ENCODE peak calls at places on chromosomes 4 and X, in ten cellular contexts. W, Y, E, L, T, B, V, P, H and F are unnamed samples.

GRCh38 chr4:13535118-13535517 is 9.2 kb downstream of the NKX3-2 start:
- DNase-seq in E (no peak), W (no peak), T (no peak), H (peak; percentile 15), V (peak; percentile 38), P (no peak), Y (no peak), B (peak; percentile 53), L (no peak), F (no peak)

GRCh38 chr4:184191267-184191666 is 26.4 kb downstream of the ENPP6 start:
- DNase-seq in W (no peak), L (no peak), B (no peak), T (no peak), Y (no peak), H (no peak), V (no peak), E (no peak), P (no peak), F (no peak)

GRCh38 chr4:3291411-3291968 is 1.3 kb upstream of the RGS12 start:
- DNase-seq in H (peak; percentile 87), T (no peak), P (no peak), Y (peak; percentile 32), L (no peak), B (no peak), V (peak; percentile 70), W (no peak), E (peak; percentile 32), F (no peak)

GRCh38 chr4:94507708-94508107 is 56.0 kb downstream of the PDLIM5 start:
- DNase-seq in V (no peak), Y (peak; percentile 91), B (no peak), E (peak; percentile 30), P (peak; percentile 84), L (peak; percentile 83), H (no peak), W (peak; percentile 92), T (peak; percentile 91), F (no peak)

GRCh38 chrX:134542485-134542884 is 82.5 kb downstream of the HPRT1 start:
- DNase-seq in W (peak; percentile 61), Y (peak; percentile 76), H (no peak), E (no peak), T (peak; percentile 80), P (peak; percentile 32), B (peak; percentile 63), V (peak; percentile 46), L (peak; percentile 71), F (no peak)

GRCh38 chrX:53992589-53992988 is 51.7 kb downstream of the PHF8 start:
- DNase-seq in E (no peak), Y (peak; percentile 34), T (no peak), H (no peak), W (no peak), V (no peak), P (no peak), L (no peak), B (no peak), F (no peak)

GRCh38 chrX:134171661-134172587 is 65.1 kb upstream of the CCDC160 start:
- DNase-seq in V (peak; percentile 66), E (peak; percentile 75), Y (no peak), H (peak; percentile 58), P (no peak), W (no peak), B (peak; percentile 74), L (no peak), T (peak; percentile 20), F (peak; percentile 27)

GRCh38 chr4:171668403-171668802 is 144.8 kb upstream of the GALNTL6 start:
- DNase-seq in Y (no peak), T (no peak), V (no peak), E (no peak), P (no peak), L (no peak), H (no peak), B (no peak), W (no peak), F (no peak)

GRCh38 chrX:133473451-133473850 is 58.2 kb upstream of the GPC4 start:
- DNase-seq in B (no peak), Y (peak; percentile 5), V (no peak), H (no peak), P (no peak), L (no peak), E (no peak), W (no peak), T (no peak), F (no peak)

GRCh38 chr4:82525287-82525898 is 36.4 kb downstream of the TMEM150C start:
- DNase-seq in H (no peak), P (no peak), E (no peak), B (no peak), V (no peak), Y (no peak), T (no peak), W (no peak), L (no peak), F (no peak)

GRCh38 chrX:45743081-45743533 is 542.4 kb upstream of the DIPK2B start:
- DNase-seq in Y (peak; percentile 71), E (no peak), L (peak; percentile 72), B (peak; percentile 56), P (peak; percentile 78), T (peak; percentile 42), W (no peak), V (peak; percentile 39), H (no peak), F (no peak)

GRCh38 chr4:32025840-32026459 is 1305.8 kb downstream of the PCDH7 start:
- DNase-seq in Y (peak; percentile 69), P (no peak), L (peak; percentile 55), W (peak; percentile 30), H (no peak), V (peak; percentile 20), T (peak; percentile 3), E (peak; percentile 82), B (peak; percentile 57), F (no peak)

GRCh38 chr4:83644677-83645639 is 109.0 kb downstream of the GPAT3 start:
- DNase-seq in Y (peak; percentile 72), E (peak; percentile 63), W (peak; percentile 80), B (peak; percentile 59), H (no peak), V (peak; percentile 78), L (peak; percentile 71), T (peak; percentile 76), P (peak; percentile 38), F (peak; percentile 44)

GRCh38 chrX:155577682-155578081 is 35.1 kb downstream of the TMLHE start:
- DNase-seq in E (no peak), L (no peak), V (peak; percentile 25), H (no peak), B (peak; percentile 55), P (no peak), T (no peak), W (no peak), Y (no peak), F (no peak)

GRCh38 chrX:46882266-46882665 is 30.0 kb upstream of the JADE3 start:
- DNase-seq in V (peak; percentile 47), Y (no peak), T (no peak), W (no peak), H (no peak), L (no peak), P (no peak), B (peak; percentile 49), E (peak; percentile 7), F (no peak)

GRCh38 chr4:122666527-122667245 is 45.8 kb upstream of the IL21 start:
- DNase-seq in T (peak; percentile 97), L (peak; percentile 95), H (no peak), W (peak; percentile 96), Y (peak; percentile 88), P (peak; percentile 92), E (no peak), V (no peak), B (no peak), F (no peak)

GRCh38 chr4:183636923-183637322 is 22.1 kb downstream of the RWDD4 start:
- DNase-seq in L (peak; percentile 55), W (peak; percentile 81), V (peak; percentile 29), B (no peak), P (no peak), E (no peak), Y (peak; percentile 47), T (peak; percentile 36), H (no peak), F (no peak)

GRCh38 chrX:153450114-153450948 is 4.5 kb upstream of the TREX2 start:
- DNase-seq in B (no peak), L (no peak), V (no peak), E (no peak), Y (no peak), W (no peak), H (no peak), T (no peak), P (no peak), F (no peak)
- TF ChIP-seq CTCF in B (no peak), L (no peak), V (no peak), E (no peak), Y (no peak), W (no peak), H (no peak), T (no peak), P (no peak), F (no peak)

GRCh38 chr4:149690726-149691125 is 124.9 kb downstream of the IQCM start:
- DNase-seq in B (peak; percentile 49), E (no peak), V (peak; percentile 52), T (no peak), W (no peak), L (no peak), Y (no peak), H (no peak), P (no peak), F (no peak)
- TF ChIP-seq CTCF in B (peak; percentile 74), E (no peak), V (peak; percentile 64), T (peak; percentile 19), W (no peak), L (peak; percentile 20), Y (peak; percentile 8), H (no peak), P (peak; percentile 44), F (peak; percentile 31)

DNA sequence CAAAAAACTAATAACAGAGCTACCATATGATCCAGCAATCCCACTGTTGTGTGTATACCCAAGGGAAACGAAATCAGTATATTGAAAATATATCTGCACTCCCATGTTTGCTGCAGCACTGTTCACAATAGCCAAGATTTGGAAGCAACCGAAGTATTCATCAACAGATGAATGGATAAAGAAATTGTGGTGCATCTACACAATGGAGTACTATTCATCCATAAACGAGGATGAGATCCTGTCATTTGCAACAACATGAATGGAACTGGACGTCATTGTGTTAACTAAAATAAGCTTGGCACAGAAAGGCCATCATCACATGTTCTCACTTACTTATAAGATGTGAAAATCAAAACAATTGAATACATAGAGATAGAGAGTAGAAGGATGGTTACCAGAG is 402.1 kb downstream of the KCTD8 start:
- DNase-seq in E (no peak), T (no peak), P (no peak), L (no peak), B (no peak), Y (no peak), V (no peak), W (no peak), H (no peak), F (no peak)
- TF ChIP-seq CTCF in E (no peak), T (no peak), P (no peak), L (no peak), B (no peak), Y (no peak), V (no peak), W (no peak), H (no peak), F (no peak)

DNA sequence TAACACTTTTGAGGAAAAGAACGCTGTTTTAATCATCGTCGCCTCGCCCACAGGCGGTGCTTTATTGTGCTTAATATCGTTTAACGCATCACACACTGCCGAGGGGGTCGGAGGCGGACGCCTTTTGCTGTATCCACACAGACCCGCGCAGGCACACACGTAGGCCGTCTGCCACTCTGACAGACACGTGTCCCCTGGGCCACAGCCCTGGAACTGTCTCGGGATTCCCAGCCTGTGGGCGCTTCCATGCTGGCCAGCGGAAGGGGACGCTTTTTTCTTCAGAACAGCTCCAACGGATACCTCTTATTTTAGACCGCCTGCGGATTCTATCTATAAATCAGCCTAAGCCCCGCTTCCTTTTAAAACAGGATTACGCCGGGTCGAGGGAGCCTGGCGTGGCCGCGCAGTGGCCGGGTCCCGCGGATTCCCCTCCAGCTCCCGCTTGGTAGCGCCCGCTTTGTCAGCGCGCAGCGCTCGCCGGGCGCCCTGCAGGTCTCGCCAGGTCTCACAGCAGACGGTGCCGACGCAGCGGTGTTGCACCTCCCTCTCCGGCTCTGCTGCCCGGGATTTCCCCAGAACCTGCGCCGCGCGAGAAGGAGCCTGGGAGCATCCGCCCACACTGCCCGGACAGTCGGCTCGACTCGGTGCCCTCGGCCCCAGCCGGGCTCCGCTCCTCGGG is at the start of gene NOCT:
- DNase-seq in Y (peak; percentile 96), B (peak; percentile 93), E (peak; percentile 91), P (peak; percentile 94), W (peak; percentile 89), V (peak; percentile 92), L (peak; percentile 93), H (peak; percentile 97), T (peak; percentile 87), F (peak; percentile 87)
- TF ChIP-seq CTCF in Y (no peak), B (peak; percentile 15), E (no peak), P (no peak), W (no peak), V (no peak), L (peak; percentile 5), H (no peak), T (peak; percentile 7), F (no peak)